ENCODE peak calls at places on chromosomes 2 and 18, in six cellular contexts. H, W, Y, E, O and X are unnamed samples.
A peak's percentile ranks its signal among the peaks of the same experiment; 100 is the strongest.

GRCh38 chr2:17538844-17539554 is 1.5 kb upstream of the VSNL1 start:
- DNase-seq in H (peak; percentile 88), W (peak; percentile 80), Y (no peak), E (peak; percentile 39), O (no peak), X (no peak)

GRCh38 chr2:149363953-149364352 is 33.6 kb downstream of the LYPD6 start:
- DNase-seq in H (no peak), W (no peak), Y (no peak), E (no peak), O (no peak), X (no peak)

GRCh38 chr2:195902857-195903256 is 165.8 kb downstream of the DNAH7 start:
- DNase-seq in H (no peak), W (no peak), Y (no peak), E (no peak), O (no peak), X (no peak)

GRCh38 chr2:201357216-201357615 is at the start of gene FLACC1:
- DNase-seq in H (peak; percentile 62), W (peak; percentile 66), Y (no peak), E (peak; percentile 57), O (no peak), X (no peak)

GRCh38 chr2:170214309-170214902 is 36.5 kb downstream of the MYO3B start:
- DNase-seq in H (no peak), W (no peak), Y (no peak), E (no peak), O (no peak), X (no peak)

GRCh38 chr2:208945719-208946280 is 478.0 kb upstream of the MAP2 start:
- DNase-seq in H (no peak), W (no peak), Y (no peak), E (no peak), O (no peak), X (no peak)

GRCh38 chr2:74822771-74823283 is 11.1 kb upstream of the HK2 start:
- DNase-seq in H (no peak), W (no peak), Y (no peak), E (no peak), O (no peak), X (no peak)

GRCh38 chr2:71151620-71152019 is 21.2 kb downstream of the MPHOSPH10 start:
- DNase-seq in H (no peak), W (no peak), Y (no peak), E (no peak), O (no peak), X (no peak)

GRCh38 chr18:45727068-45727467 is 3.1 kb downstream of the SLC14A1 start:
- DNase-seq in H (no peak), W (no peak), Y (no peak), E (no peak), O (no peak), X (no peak)

GRCh38 chr2:205792908-205793307 is 110.6 kb downstream of the NRP2 start:
- DNase-seq in H (no peak), W (no peak), Y (no peak), E (no peak), O (no peak), X (no peak)

GRCh38 chr2:88452151-88452851 is at the start of gene FOXI3:
- DNase-seq in H (no peak), W (no peak), Y (no peak), E (no peak), O (no peak), X (no peak)

DNA sequence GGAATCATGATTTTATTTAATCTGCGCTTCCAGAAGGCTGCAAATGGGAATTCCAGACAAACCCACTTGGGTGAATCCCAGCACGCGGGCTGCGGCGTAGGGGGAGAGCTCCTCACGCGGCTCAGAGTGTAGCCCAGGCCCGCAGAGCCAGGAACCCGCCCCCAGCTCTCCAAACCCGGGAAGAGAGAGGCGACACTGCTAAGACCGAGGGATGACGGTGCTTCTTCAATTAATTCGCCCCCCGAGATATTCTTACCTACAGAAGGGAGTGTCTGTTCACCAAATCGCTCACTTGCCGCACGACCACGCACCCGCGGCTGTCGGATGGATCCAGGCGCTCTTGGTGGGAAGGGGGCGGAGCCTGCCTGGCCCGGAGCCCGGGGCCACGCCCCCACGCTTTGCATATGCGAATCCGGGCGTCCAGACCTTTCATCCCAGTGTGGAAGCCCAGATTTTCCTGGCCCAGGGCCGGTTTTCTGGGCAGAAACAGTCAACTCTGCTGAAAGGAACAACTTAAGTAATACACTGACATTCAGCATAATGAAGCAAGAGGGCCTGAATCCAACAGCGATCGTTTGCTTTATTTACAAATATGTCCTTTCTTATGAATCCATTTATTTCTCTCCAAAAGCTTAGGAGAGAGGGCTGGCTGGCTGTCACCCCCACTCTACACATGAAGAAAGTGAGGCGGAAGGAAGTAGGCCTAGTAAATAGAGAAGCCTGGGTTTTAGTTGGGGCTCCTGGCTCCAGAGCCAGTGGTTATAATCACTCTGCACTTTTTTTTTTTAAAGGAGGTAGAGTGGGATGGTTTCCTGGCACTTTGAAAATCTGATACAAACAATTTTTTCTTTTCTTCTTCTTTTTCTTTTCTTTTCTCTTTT is at the start of gene SLC19A3:
- DNase-seq in H (peak; percentile 95), W (peak; percentile 74), Y (no peak), E (peak; percentile 79), O (no peak), X (no peak)
- H3K27ac ChIP-seq in H (no peak within 1 kb of the TSS), W (peak within 1 kb of the TSS; percentile 83), Y (peak within 1 kb of the TSS; percentile 14), E (peak within 1 kb of the TSS; percentile 59), O (no peak within 1 kb of the TSS), X (no peak within 1 kb of the TSS)

GRCh38 chr2:239580199-239580527 is 179.3 kb upstream of the HDAC4 start:
- DNase-seq in H (no peak), W (no peak), Y (no peak), E (no peak), O (no peak), X (no peak)
- H3K9me3 ChIP-seq in H (no peaks in the 10 kb centered on the region), W (no peaks in the 10 kb centered on the region), Y (no peaks in the 10 kb centered on the region), E (no peaks in the 10 kb centered on the region), O (no peaks in the 10 kb centered on the region), X (no peaks in the 10 kb centered on the region)

DNA sequence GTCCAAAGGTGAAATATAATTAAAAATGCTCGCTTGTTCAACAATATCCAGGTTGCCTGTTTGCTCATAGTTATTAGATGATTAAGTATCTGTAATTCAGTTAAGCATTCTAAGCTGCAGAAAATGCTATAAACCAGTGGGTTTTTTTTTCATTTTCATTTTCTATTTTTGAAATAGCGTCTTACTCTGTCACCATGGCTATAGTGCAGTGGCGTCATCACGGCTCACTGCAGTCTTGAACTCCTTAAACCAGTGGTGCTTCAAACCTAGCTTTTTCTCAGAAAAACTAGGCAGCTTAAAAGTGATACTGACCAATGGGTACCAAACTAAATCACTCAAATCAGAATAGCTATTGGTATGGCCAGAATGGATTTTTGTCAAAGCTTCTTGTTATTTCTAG is 925.2 kb downstream of the TSN start:
- DNase-seq in H (no peak), W (no peak), Y (no peak), E (no peak), O (no peak), X (no peak)
- H3K4me1 ChIP-seq in H (no peaks in the 10 kb centered on the region), W (no peaks in the 10 kb centered on the region), Y (no peaks in the 10 kb centered on the region), E (no peaks in the 10 kb centered on the region), O (no peaks in the 10 kb centered on the region), X (no peaks in the 10 kb centered on the region)

DNA sequence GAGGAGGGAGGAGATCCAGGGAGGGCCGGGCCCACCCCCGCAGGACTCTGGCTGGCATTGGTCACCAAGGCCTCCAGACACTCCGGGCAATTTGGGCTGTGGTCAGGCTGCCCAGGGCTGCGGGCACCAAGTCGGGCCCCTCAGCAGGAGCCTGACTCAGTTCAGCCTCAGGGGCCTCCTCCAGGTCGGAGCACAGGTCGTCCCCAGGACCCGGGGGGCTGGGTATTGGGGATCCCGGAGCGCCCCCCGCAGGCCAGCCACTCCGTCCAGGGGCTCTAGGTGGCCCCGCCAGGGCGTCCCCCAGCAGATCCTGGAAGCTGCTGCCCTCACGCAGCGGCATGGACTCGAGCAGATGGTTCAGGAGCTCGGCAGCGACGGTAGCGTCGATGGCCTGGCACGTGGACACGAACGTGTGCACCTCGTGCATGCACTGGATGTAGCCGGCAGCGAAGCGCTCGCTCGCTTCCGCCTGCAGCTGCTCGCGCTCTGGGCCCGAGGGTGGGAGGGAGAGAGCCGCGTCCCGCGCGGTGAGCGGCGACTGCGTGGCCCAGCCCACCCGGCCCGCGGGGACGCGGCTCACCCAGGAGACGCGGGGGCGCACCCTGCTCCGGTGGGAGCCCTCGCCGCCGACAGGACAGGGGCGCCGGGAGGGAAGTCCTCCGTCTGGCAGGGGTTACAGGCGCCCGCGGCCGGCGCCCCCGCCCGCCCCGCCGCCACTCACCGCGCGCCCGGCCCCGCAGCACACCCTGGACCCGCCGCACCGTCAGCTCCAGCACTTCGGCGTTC is 879 bp downstream of the HES6 start:
- DNase-seq in H (no peak), W (no peak), Y (no peak), E (no peak), O (no peak), X (no peak)
- H3K27ac ChIP-seq in H (no peak overlapping the region), W (peak overlapping the region; percentile 9), Y (no peak overlapping the region), E (peak overlapping the region; percentile 77), O (no peak overlapping the region), X (no peak overlapping the region)

GRCh38 chr2:62738981-62739936 is 33.7 kb downstream of the EHBP1 start:
- DNase-seq in H (no peak), W (no peak), Y (no peak), E (no peak), O (no peak), X (no peak)
- H3K9me3 ChIP-seq in H (no peaks in the 10 kb centered on the region), W (no peaks in the 10 kb centered on the region), Y (no peaks in the 10 kb centered on the region), E (no peaks in the 10 kb centered on the region), O (no peaks in the 10 kb centered on the region), X (no peaks in the 10 kb centered on the region)

DNA sequence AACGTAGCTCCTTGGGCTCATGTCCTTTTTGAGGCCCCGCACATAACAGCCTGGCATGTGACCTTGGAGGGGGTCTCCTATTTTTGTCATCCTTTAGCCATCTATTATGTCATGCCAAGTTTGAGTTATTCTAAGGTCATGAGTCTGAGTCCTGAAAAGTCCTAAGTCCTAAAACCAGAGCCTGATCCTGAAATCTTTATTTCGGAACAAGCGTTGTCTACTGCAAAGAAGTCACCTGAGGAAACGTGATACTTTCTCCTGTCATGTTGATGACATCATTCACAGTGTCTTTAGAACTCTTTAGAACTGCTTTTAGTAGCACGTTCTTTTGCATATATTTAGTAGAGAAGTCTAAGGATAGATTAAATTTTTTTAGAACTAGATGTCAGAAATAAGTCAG is 75.5 kb downstream of the ASAP2 start:
- DNase-seq in H (no peak), W (no peak), Y (no peak), E (no peak), O (no peak), X (no peak)
- H3K4me1 ChIP-seq in H (peaks cover 2% of the 10 kb centered on the region), W (no peaks in the 10 kb centered on the region), Y (no peaks in the 10 kb centered on the region), E (peaks cover 31% of the 10 kb centered on the region), O (no peaks in the 10 kb centered on the region), X (no peaks in the 10 kb centered on the region)

GRCh38 chr2:36338827-36339145 is 16.8 kb upstream of the CRIM1 start:
- DNase-seq in H (no peak), W (no peak), Y (no peak), E (peak; percentile 48), O (no peak), X (no peak)
- H3K27ac ChIP-seq in H (no peak overlapping the region), W (no peak overlapping the region), Y (no peak overlapping the region), E (peak overlapping the region; percentile 21), O (no peak overlapping the region), X (no peak overlapping the region)

DNA sequence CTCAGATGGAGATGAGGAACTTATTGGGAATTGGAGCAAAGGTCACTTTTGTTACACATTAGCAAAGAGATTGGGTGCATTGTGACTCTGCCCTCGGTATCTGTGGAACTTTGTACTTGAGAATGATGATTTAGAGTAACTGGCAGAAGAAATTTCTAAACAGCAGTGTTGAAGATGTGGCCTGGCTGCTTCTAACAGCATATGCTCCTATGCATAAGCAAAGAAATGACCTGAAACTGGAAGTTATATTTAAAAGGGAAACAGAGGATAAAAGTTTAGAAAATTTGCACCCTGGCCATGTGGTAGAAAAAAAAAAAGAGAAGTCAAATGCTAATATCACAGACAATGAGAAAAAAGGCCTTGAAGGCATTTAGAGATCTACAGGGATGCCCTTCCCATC is 256.8 kb upstream of the ZC3H15 start:
- DNase-seq in H (no peak), W (no peak), Y (no peak), E (no peak), O (no peak), X (no peak)
- H3K9me3 ChIP-seq in H (no peaks in the 10 kb centered on the region), W (peaks cover 60% of the 10 kb centered on the region), Y (peaks cover 38% of the 10 kb centered on the region), E (no peaks in the 10 kb centered on the region), O (peaks cover 4% of the 10 kb centered on the region), X (peaks cover 6% of the 10 kb centered on the region)